ENCODE peak calls at places on chromosomes 6 and 20, in nine cellular contexts. E is Caco-2, R is heart right ventricle, F is K562, X is adrenal gland, B is neuronal stem cell, Y is SK-N-MC, K is suprapubic skin, Z is A549. I is an unnamed sample. For H3K9me3, the result is how much of the 10 kb centered on the place peaks cover.

GRCh38 chr20:19888269-19888669 is 128.9 kb upstream of the NAA20 start:
- DNase-seq in Z (no peak), Y (no peak), B (no peak), R (peak), K (no peak), F (no peak), E (no peak), X (no peak), I (no peak)

GRCh38 chr20:23349338-23350006 is 1.1 kb upstream of the NXT1 start:
- DNase-seq in Z (no peak), R (no peak), E (no peak), X (no peak), F (peak), B (no peak), K (no peak), Y (no peak), I (no peak)

GRCh38 chr20:5073154-5074049 is 46.4 kb downstream of the PCNA start:
- DNase-seq in Y (no peak), B (no peak), E (peak), K (peak), X (peak), F (no peak), R (peak), Z (peak), I (peak)

GRCh38 chr6:34359438-34360158 is 32.9 kb downstream of the NUDT3 start:
- DNase-seq in Y (no peak), Z (no peak), F (no peak), R (no peak), K (no peak), X (no peak), B (no peak), E (no peak), I (no peak)

GRCh38 chr20:45833883-45834796 is 541 bp downstream of the SNX21 start:
- DNase-seq in E (peak), R (peak), F (peak), B (peak), Y (no peak), X (peak), Z (peak), K (peak), I (peak)

GRCh38 chr20:57669626-57670025 is 40.2 kb downstream of the PMEPA1 start:
- DNase-seq in K (no peak), B (no peak), X (no peak), Y (no peak), R (no peak), E (no peak), F (no peak), Z (no peak), I (no peak)

GRCh38 chr20:45782890-45783289 is 8.8 kb downstream of the WFDC3 start:
- DNase-seq in Y (no peak), X (no peak), F (no peak), B (no peak), Z (no peak), R (no peak), K (no peak), E (no peak), I (no peak)

GRCh38 chr6:170485159-170485558 is 67.9 kb downstream of the PSMB1 start:
- DNase-seq in Y (no peak), Z (no peak), E (no peak), B (no peak), R (no peak), F (no peak), X (no peak), K (no peak), I (no peak)

GRCh38 chr6:50780382-50780781 is 38.3 kb upstream of the TFAP2B start:
- DNase-seq in R (no peak), E (no peak), X (no peak), Z (no peak), F (no peak), B (no peak), K (no peak), Y (no peak), I (no peak)

GRCh38 chr6:3226422-3227362 is 761 bp downstream of the TUBB2B start:
- DNase-seq in Y (no peak), B (peak), R (no peak), X (no peak), K (no peak), E (peak), F (peak), Z (no peak), I (peak)

GRCh38 chr6:163945813-163946212 is 531.3 kb downstream of the QKI start:
- DNase-seq in Z (no peak), K (no peak), X (no peak), B (no peak), R (no peak), F (no peak), Y (no peak), E (no peak), I (no peak)

GRCh38 chr20:11766961-11767360 is 150.7 kb upstream of the BTBD3 start:
- DNase-seq in E (no peak), R (no peak), Z (no peak), K (no peak), Y (no peak), X (no peak), F (no peak), B (no peak), I (no peak)

GRCh38 chr6:109227646-109228045 is 132.3 kb downstream of the CEP57L1 start:
- DNase-seq in B (no peak), K (no peak), E (no peak), Z (no peak), Y (no peak), X (no peak), R (no peak), F (no peak), I (no peak)

GRCh38 chr6:7216941-7217621 is 95.9 kb downstream of the SSR1 start:
- DNase-seq in R (peak), F (no peak), X (peak), Y (no peak), Z (no peak), B (peak), K (no peak), E (no peak), I (no peak)

GRCh38 chr6:106417572-106418147 is 57.1 kb downstream of the CRYBG1 start:
- DNase-seq in B (no peak), Z (no peak), K (no peak), E (no peak), R (no peak), Y (no peak), X (no peak), F (no peak), I (no peak)

GRCh38 chr20:48025061-48025515 is 239.8 kb upstream of the SULF2 start:
- DNase-seq in E (no peak), F (no peak), X (peak), K (no peak), Y (no peak), B (no peak), Z (no peak), R (peak), I (no peak)

GRCh38 chr6:131763749-131764148 is 44.1 kb upstream of the ENPP1 start:
- DNase-seq in K (no peak), X (no peak), B (no peak), Y (no peak), R (no peak), E (no peak), Z (no peak), F (no peak), I (no peak)

GRCh38 chr6:13729891-13730290 is 18.3 kb upstream of the RANBP9 start:
- DNase-seq in K (no peak), X (no peak), R (no peak), E (no peak), B (no peak), F (no peak), Z (no peak), Y (no peak), I (no peak)

GRCh38 chr20:57388953-57389694 is 2.1 kb upstream of the RBM38 start:
- DNase-seq in Z (no peak), K (no peak), F (peak), B (peak), Y (no peak), R (peak), E (peak), X (peak), I (peak)

GRCh38 chr6:86856937-86857563 is 80.3 kb upstream of the HTR1E start:
- DNase-seq in Y (peak), K (no peak), R (peak), Z (peak), F (peak), E (peak), X (peak), B (peak), I (peak)

GRCh38 chr20:20083796-20084195 is 31.5 kb downstream of the CFAP61 start:
- DNase-seq in K (no peak), B (peak), Y (peak), Z (peak), X (no peak), R (no peak), F (peak), E (peak), I (peak)

GRCh38 chr6:113586966-113587699 is 270.0 kb upstream of the MARCKS start:
- DNase-seq in X (no peak), K (no peak), B (peak), Z (no peak), R (no peak), E (no peak), F (no peak), Y (peak), I (peak)

GRCh38 chr20:64001607-64002011 is 20.7 kb downstream of the PRPF6 start:
- DNase-seq in Z (no peak), B (no peak), K (no peak), X (no peak), Y (no peak), F (no peak), E (no peak), R (no peak), I (no peak)

GRCh38 chr20:64143018-64143801 is 21.0 kb upstream of the MYT1 start:
- DNase-seq in K (peak), X (no peak), Z (no peak), E (no peak), Y (no peak), F (no peak), B (no peak), R (no peak), I (peak)

GRCh38 chr6:31952140-31952805 is 6.4 kb downstream of the CFB start:
- DNase-seq in X (peak), F (peak), B (peak), Z (peak), R (no peak), Y (no peak), E (peak), K (no peak), I (peak)

GRCh38 chr6:30359276-30359675 is 14.3 kb downstream of the RPP21 start:
- DNase-seq in B (no peak), Z (no peak), K (no peak), F (no peak), X (no peak), Y (no peak), E (no peak), R (no peak), I (no peak)

GRCh38 chr6:46352541-46353267 is 138.5 kb downstream of the RCAN2 start:
- DNase-seq in E (no peak), Z (no peak), X (peak), F (no peak), Y (no peak), K (no peak), R (peak), B (no peak), I (no peak)

GRCh38 chr6:56314683-56315523 is 67.5 kb upstream of the COL21A1 start:
- DNase-seq in Z (peak), K (no peak), B (peak), E (peak), Y (peak), R (no peak), X (peak), F (peak), I (peak)

GRCh38 chr6:14530385-14530784 is 412.8 kb downstream of the CD83 start:
- DNase-seq in Z (no peak), F (no peak), B (no peak), Y (no peak), R (no peak), E (no peak), X (no peak), K (no peak), I (no peak)

GRCh38 chr6:138291036-138291848 is 73.0 kb upstream of the PBOV1 start:
- DNase-seq in Y (no peak), X (no peak), E (no peak), F (no peak), K (no peak), R (no peak), Z (no peak), B (no peak), I (no peak)

GRCh38 chr6:92682999-92683398 is 736.4 kb downstream of the EPHA7 start:
- DNase-seq in K (no peak), Y (no peak), B (no peak), E (no peak), X (no peak), R (no peak), Z (no peak), F (no peak), I (no peak)

GRCh38 chr20:2244993-2245392 is 50.8 kb upstream of the TGM3 start:
- DNase-seq in B (no peak), K (no peak), X (no peak), R (no peak), E (peak), Y (no peak), Z (no peak), F (no peak), I (no peak)

GRCh38 chr6:22363966-22364296 is 67.1 kb upstream of the PRL start:
- DNase-seq in F (no peak), Z (no peak), E (no peak), Y (no peak), B (no peak), K (no peak), R (no peak), X (no peak), I (no peak)

GRCh38 chr20:54093423-54094267 is 23.3 kb upstream of the BCAS1 start:
- DNase-seq in B (no peak), F (no peak), Z (no peak), K (no peak), R (no peak), Y (peak), E (no peak), X (no peak), I (no peak)

DNA sequence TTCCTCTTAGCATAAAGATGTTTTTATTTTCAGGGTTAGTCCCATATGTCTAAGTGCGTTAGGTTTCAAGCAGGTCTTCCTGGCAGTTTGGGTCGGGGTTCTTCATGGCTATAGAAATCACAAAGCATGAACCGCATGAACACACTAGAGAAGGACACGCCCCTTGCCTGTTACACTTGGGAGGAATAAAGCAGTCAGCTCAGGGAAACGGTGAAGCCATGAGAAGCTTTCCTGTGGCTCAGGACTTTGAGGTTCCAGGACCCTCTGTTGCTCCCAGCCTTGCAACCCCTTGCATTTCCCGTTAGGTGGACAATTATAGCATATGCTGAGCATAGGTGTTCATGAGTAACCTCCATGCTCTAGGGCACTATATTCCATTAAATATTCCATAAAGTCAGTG is 96.7 kb downstream of the SYCP2 start:
- DNase-seq in Y (no peak), E (no peak), R (no peak), B (no peak), Z (no peak), X (no peak), F (no peak), K (no peak), I (no peak)
- H3K9me3 ChIP-seq in Y (under half), E (under half), R (under half), B (under half), Z (under half), X (under half), F (under half), K (under half), I (under half)

GRCh38 chr6:35686441-35686840 is 2.3 kb downstream of the FKBP5 start:
- DNase-seq in Z (no peak), Y (no peak), R (no peak), F (no peak), X (no peak), K (no peak), E (no peak), B (no peak), I (no peak)
- H3K4me3 ChIP-seq in Z (no peak), Y (peak), R (peak), F (peak), X (no peak), K (peak), E (no peak), B (peak), I (peak)

GRCh38 chr20:29408034-29408695 is 1849.3 kb upstream of the DEFB115 start:
- DNase-seq in Z (no peak), E (no peak), R (no peak), X (no peak), F (no peak), B (no peak), K (no peak), Y (no peak), I (no peak)
- H3K9me3 ChIP-seq in Z (under half), E (under half), R (under half), X (under half), F (under half), B (under half), K (under half), Y (under half), I (under half)

GRCh38 chr6:117270121-117270959 is 5.0 kb downstream of the VGLL2 start:
- DNase-seq in E (no peak), R (no peak), B (no peak), K (no peak), F (no peak), X (no peak), Z (no peak), Y (no peak), I (no peak)
- H3K4me3 ChIP-seq in E (no peak), R (peak), B (no peak), K (peak), F (no peak), X (no peak), Z (peak), Y (peak), I (no peak)

DNA sequence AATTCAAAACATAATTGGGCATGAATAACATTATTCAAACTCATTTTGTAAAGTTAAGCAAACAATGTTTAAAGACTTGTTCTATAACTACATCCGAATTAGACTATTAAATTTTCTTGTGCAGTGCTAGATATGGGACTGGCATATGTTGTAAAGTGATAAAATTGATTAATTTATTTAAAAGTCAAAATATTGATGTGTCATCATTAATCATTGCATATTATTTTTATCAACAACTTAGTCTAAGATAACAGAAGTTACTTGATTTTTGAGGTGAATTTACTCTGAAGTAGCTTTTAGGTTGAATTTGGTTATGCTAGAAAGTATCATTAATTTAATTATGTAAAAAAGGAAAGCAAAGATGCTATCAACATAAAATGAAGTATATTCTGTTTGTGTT is 244.6 kb downstream of the CLVS2 start:
- DNase-seq in F (no peak), B (no peak), E (no peak), K (no peak), Z (no peak), R (no peak), X (no peak), Y (no peak), I (no peak)
- H3K9me3 ChIP-seq in F (under half), B (under half), E (under half), K (under half), Z (under half), R (under half), X (under half), Y (under half), I (under half)

DNA sequence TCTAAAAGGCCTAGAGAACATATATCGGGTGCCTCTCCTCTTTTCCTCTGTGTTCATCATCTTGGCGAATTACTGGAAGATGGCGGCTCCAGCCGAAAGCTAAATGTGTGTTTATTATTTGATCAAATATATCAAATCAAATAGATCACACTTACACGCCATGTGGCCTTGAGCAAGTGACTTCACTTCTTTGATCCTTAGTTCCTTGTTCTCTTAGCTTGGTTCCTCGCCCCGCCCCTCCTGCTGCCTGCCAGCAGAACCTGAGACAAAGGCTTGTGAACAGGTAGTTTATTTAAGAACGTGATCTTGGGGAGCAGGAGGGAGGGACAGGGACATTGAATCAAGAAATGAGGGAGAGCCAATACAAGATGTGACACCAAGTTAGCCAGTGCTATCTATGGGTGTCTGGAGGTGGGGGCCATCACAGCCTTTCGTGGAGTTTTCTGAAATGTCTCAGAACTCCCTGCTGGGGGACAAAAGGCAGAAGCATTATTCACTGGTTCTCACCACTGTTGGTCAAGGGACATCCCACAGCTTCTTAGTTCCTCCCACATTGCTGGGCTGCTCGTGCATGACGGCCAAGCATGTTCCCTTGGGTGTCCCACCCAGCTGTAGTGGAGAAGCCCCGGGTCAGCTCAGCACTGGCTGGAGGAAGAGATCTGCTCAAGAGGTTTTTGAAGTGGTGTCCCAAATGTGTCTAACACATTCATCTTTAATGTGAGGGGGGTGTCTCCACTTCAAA is 44.9 kb upstream of the RNF24 start:
- DNase-seq in R (peak), Y (no peak), Z (no peak), X (no peak), K (no peak), B (no peak), E (no peak), F (no peak), I (no peak)
- H3K4me3 ChIP-seq in R (no peak), Y (no peak), Z (no peak), X (no peak), K (no peak), B (no peak), E (no peak), F (no peak), I (no peak)

GRCh38 chr6:167298166-167298565 is 7.1 kb downstream of the UNC93A start:
- DNase-seq in B (no peak), X (no peak), Y (no peak), Z (no peak), E (no peak), F (no peak), K (no peak), R (no peak), I (no peak)

GRCh38 chr6:167299641-167300308 is 8.7 kb downstream of the UNC93A start:
- DNase-seq in E (no peak), R (no peak), Y (no peak), K (peak), B (no peak), X (no peak), F (no peak), Z (no peak), I (no peak)

GRCh38 chr6:167302074-167302473 is 11.0 kb downstream of the UNC93A start:
- DNase-seq in Y (no peak), E (no peak), Z (no peak), X (no peak), K (peak), B (no peak), F (no peak), R (no peak), I (no peak)

GRCh38 chr6:167302796-167303195 is 11.7 kb downstream of the UNC93A start:
- DNase-seq in X (no peak), E (no peak), F (no peak), Y (no peak), Z (no peak), B (no peak), R (no peak), K (peak), I (no peak)

GRCh38 chr6:167300902-167301425 is 9.8 kb downstream of the UNC93A start:
- DNase-seq in B (no peak), Y (no peak), X (no peak), E (no peak), R (no peak), Z (no peak), K (peak), F (no peak), I (no peak)
- H3K9me3 ChIP-seq in B (under half), Y (under half), X (under half), E (under half), R (under half), Z (under half), K (under half), F (under half), I (under half)

I was measured in HAP-1.